ENCODE peak calls at places on chromosomes 1 and 21, in ten cellular contexts. I is left lung, H is WERI-Rb-1, B is ovary, F is neural progenitor cell, S is B cell, Q is HCT116, N is AG10803, V is sigmoid colon, W is left ventricle myocardium inferior. L is an unnamed sample.

GRCh38 chr1:200483491-200484143 is 73.8 kb upstream of the ZNF281 start:
- DNase-seq in I (peak), H (peak), B (no peak), F (peak), S (no peak), Q (peak), N (peak), V (no peak), W (no peak), L (peak)

GRCh38 chr1:225509770-225510169 is 81.9 kb upstream of the LBR start:
- DNase-seq in I (no peak), H (no peak), B (no peak), F (no peak), S (no peak), Q (peak), N (no peak), V (no peak), W (no peak), L (peak)

GRCh38 chr1:3629561-3630160 is 4.8 kb downstream of the TPRG1L start:
- DNase-seq in I (no peak), H (no peak), B (no peak), F (no peak), S (no peak), Q (no peak), N (no peak), V (no peak), W (no peak), L (no peak)

GRCh38 chr1:170807432-170807831 is 127.9 kb upstream of the MROH9 start:
- DNase-seq in I (no peak), H (no peak), B (no peak), F (no peak), S (no peak), Q (peak), N (peak), V (no peak), W (no peak), L (peak)

GRCh38 chr1:240092301-240093119 is 827 bp downstream of the FMN2 start:
- DNase-seq in I (no peak), H (peak), B (peak), F (peak), S (no peak), Q (no peak), N (peak), V (peak), W (no peak), L (peak)

GRCh38 chr1:205800973-205801703 is 11.9 kb downstream of the SLC41A1 start:
- DNase-seq in I (no peak), H (no peak), B (no peak), F (no peak), S (no peak), Q (no peak), N (no peak), V (no peak), W (no peak), L (no peak)

GRCh38 chr1:10509823-10510509 is 35.2 kb downstream of the PEX14 start:
- DNase-seq in I (no peak), H (no peak), B (no peak), F (no peak), S (no peak), Q (no peak), N (no peak), V (no peak), W (no peak), L (no peak)

GRCh38 chr1:221031890-221032222 is 152.6 kb downstream of the HLX start:
- DNase-seq in I (no peak), H (no peak), B (no peak), F (no peak), S (no peak), Q (no peak), N (no peak), V (no peak), W (no peak), L (no peak)

GRCh38 chr1:111841189-111841588 is 85.5 kb downstream of the DDX20 start:
- DNase-seq in I (no peak), H (no peak), B (no peak), F (no peak), S (no peak), Q (no peak), N (no peak), V (no peak), W (no peak), L (no peak)

GRCh38 chr1:42146127-42146915 is 6.9 kb upstream of the GUCA2B start:
- DNase-seq in I (no peak), H (no peak), B (no peak), F (no peak), S (no peak), Q (no peak), N (peak), V (peak), W (no peak), L (no peak)

GRCh38 chr1:193709607-193710006 is 523.2 kb upstream of the B3GALT2 start:
- DNase-seq in I (no peak), H (no peak), B (no peak), F (no peak), S (no peak), Q (no peak), N (no peak), V (no peak), W (no peak), L (peak)

GRCh38 chr1:40944841-40945430 is 34.6 kb upstream of the CTPS1 start:
- DNase-seq in I (no peak), H (no peak), B (no peak), F (no peak), S (no peak), Q (no peak), N (no peak), V (peak), W (no peak), L (peak)

GRCh38 chr1:4961935-4962645 is 307.7 kb downstream of the AJAP1 start:
- DNase-seq in I (no peak), H (no peak), B (no peak), F (no peak), S (no peak), Q (no peak), N (no peak), V (no peak), W (no peak), L (no peak)

GRCh38 chr1:184945678-184946412 is 28.5 kb downstream of the NIBAN1 start:
- DNase-seq in I (no peak), H (no peak), B (no peak), F (no peak), S (peak), Q (no peak), N (peak), V (no peak), W (no peak), L (peak)

GRCh38 chr1:72357411-72357810 is 75.1 kb upstream of the NEGR1 start:
- DNase-seq in I (no peak), H (no peak), B (no peak), F (no peak), S (no peak), Q (no peak), N (peak), V (no peak), W (no peak), L (peak)

GRCh38 chr1:54804471-54805132 is 3.5 kb upstream of the TTC22 start:
- DNase-seq in I (peak), H (no peak), B (no peak), F (no peak), S (no peak), Q (no peak), N (no peak), V (peak), W (no peak), L (no peak)

GRCh38 chr1:193321242-193321842 is 134.9 kb upstream of the B3GALT2 start:
- DNase-seq in I (no peak), H (no peak), B (no peak), F (no peak), S (no peak), Q (no peak), N (peak), V (no peak), W (no peak), L (no peak)

GRCh38 chr1:215911406-215911968 is 344.4 kb downstream of the KCTD3 start:
- DNase-seq in I (no peak), H (no peak), B (no peak), F (no peak), S (no peak), Q (no peak), N (peak), V (no peak), W (no peak), L (peak)

GRCh38 chr1:23167353-23168078 is 1.1 kb downstream of the LUZP1 start:
- DNase-seq in I (peak), H (peak), B (peak), F (peak), S (peak), Q (no peak), N (peak), V (peak), W (peak), L (peak)

GRCh38 chr1:63731117-63732043 is 42.4 kb upstream of the ROR1 start:
- DNase-seq in I (no peak), H (no peak), B (no peak), F (no peak), S (no peak), Q (peak), N (peak), V (no peak), W (no peak), L (peak)

GRCh38 chr1:145706282-145706681 is 886 bp downstream of the PDZK1 start:
- DNase-seq in I (no peak), H (no peak), B (no peak), F (no peak), S (no peak), Q (peak), N (peak), V (no peak), W (no peak), L (peak)

GRCh38 chr1:95888877-95889799 is 655.1 kb downstream of the RWDD3 start:
- DNase-seq in I (no peak), H (no peak), B (no peak), F (peak), S (no peak), Q (no peak), N (no peak), V (no peak), W (no peak), L (no peak)

GRCh38 chr1:38140025-38140487 is 93.5 kb upstream of the POU3F1 start:
- DNase-seq in I (no peak), H (no peak), B (no peak), F (peak), S (no peak), Q (no peak), N (no peak), V (no peak), W (no peak), L (no peak)

GRCh38 chr1:87902830-87903614 is 574.3 kb downstream of the LMO4 start:
- DNase-seq in I (peak), H (peak), B (no peak), F (peak), S (peak), Q (no peak), N (peak), V (peak), W (no peak), L (no peak)

GRCh38 chr21:36657999-36658398 is 40.9 kb upstream of the SIM2 start:
- DNase-seq in I (no peak), H (no peak), B (no peak), F (no peak), S (no peak), Q (no peak), N (no peak), V (no peak), W (no peak), L (no peak)

GRCh38 chr1:82901118-82901517 is 1097.8 kb downstream of the TTLL7 start:
- DNase-seq in I (no peak), H (no peak), B (no peak), F (no peak), S (no peak), Q (no peak), N (no peak), V (no peak), W (no peak), L (no peak)

GRCh38 chr21:34306246-34306645 is 57.6 kb upstream of the KCNE2 start:
- DNase-seq in I (no peak), H (no peak), B (no peak), F (no peak), S (no peak), Q (no peak), N (no peak), V (no peak), W (no peak), L (no peak)

GRCh38 chr1:17717595-17717994 is 37.5 kb upstream of the ACTL8 start:
- DNase-seq in I (no peak), H (no peak), B (no peak), F (no peak), S (no peak), Q (no peak), N (no peak), V (no peak), W (no peak), L (no peak)

GRCh38 chr1:8334106-8334851 is 16.4 kb downstream of the SLC45A1 start:
- DNase-seq in I (no peak), H (no peak), B (no peak), F (no peak), S (no peak), Q (no peak), N (no peak), V (no peak), W (no peak), L (no peak)

GRCh38 chr1:9149837-9150581 is 21.1 kb upstream of the GPR157 start:
- DNase-seq in I (peak), H (no peak), B (no peak), F (no peak), S (no peak), Q (no peak), N (peak), V (no peak), W (peak), L (no peak)

GRCh38 chr1:170707959-170708666 is 44.2 kb downstream of the PRRX1 start:
- DNase-seq in I (no peak), H (no peak), B (no peak), F (no peak), S (no peak), Q (peak), N (peak), V (no peak), W (no peak), L (peak)

GRCh38 chr1:202122639-202123335 is at the start of gene GPR37L1:
- DNase-seq in I (peak), H (peak), B (peak), F (peak), S (no peak), Q (no peak), N (no peak), V (no peak), W (no peak), L (peak)

GRCh38 chr1:30284728-30285460 is 438.5 kb downstream of the MATN1 start:
- DNase-seq in I (no peak), H (no peak), B (no peak), F (no peak), S (no peak), Q (no peak), N (no peak), V (no peak), W (no peak), L (no peak)

GRCh38 chr1:20426923-20427322 is 59.1 kb downstream of the CAMK2N1 start:
- DNase-seq in I (no peak), H (no peak), B (no peak), F (no peak), S (no peak), Q (no peak), N (peak), V (no peak), W (no peak), L (peak)

GRCh38 chr21:16605588-16605987 is 875.8 kb downstream of the USP25 start:
- DNase-seq in I (no peak), H (no peak), B (no peak), F (no peak), S (no peak), Q (no peak), N (no peak), V (no peak), W (no peak), L (no peak)

DNA sequence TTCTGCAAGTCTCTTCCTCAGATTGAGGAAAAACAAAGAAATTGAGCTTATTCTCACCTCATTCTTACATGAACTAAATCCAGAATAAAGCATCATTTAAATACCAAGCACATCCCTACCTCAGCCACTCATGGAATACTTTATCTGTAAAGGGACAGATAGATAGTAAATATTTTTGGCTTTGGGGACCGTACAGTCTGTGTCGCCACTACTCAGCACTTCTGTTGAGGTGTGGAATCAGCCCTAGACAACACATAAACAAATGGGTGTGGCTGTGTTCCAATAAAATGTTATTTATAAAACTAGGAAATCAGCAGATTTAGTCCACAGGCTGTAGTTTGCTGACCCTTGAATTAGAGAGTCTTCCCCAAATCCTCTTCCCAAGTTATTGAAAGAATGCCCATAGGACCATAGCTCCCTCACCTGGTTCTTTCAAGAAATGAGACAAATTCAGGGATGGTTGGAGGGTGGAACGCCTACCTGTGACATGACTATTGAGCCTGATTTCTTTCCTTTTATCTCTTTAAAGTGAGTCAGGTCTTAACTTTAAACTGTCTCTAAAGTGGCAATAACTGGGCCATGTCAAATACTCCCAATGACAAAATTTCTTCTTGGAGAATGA is 878.5 kb downstream of the USP25 start:
- DNase-seq in I (no peak), H (no peak), B (no peak), F (peak), S (no peak), Q (no peak), N (no peak), V (no peak), W (no peak), L (peak)
- TF ChIP-seq CTCF in I (no peak), H (no peak), B (no peak), F (peak), S (no peak), Q (no peak), N (peak), V (no peak), W (peak), L (peak)

DNA sequence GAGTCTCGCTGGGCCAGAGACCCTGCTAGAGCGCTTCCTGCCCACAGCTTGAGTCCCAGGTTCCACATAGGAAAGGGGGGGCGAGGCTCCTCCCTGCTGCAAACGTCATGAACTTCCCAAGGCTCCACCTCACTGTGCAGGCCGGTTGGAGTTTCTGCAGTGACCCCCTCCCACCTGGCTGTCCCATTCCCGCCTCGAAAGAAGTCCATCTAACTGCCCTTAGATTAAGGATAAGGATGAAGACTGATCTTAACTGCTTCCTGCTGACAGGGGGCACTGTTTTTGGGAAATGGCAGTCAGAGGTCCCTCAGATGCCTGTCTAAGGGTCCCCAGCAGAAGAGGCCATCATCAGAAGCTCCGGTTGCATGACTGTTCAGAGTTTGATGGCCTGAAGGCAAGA is 62.7 kb downstream of the STUM start:
- DNase-seq in I (no peak), H (no peak), B (no peak), F (no peak), S (no peak), Q (no peak), N (no peak), V (peak), W (no peak), L (no peak)
- TF ChIP-seq CTCF in I (no peak), H (no peak), B (no peak), F (no peak), S (no peak), Q (no peak), N (no peak), V (no peak), W (no peak), L (no peak)

GRCh38 chr1:181497870-181498269 is 14.6 kb downstream of the CACNA1E start:
- DNase-seq in I (no peak), H (no peak), B (no peak), F (no peak), S (no peak), Q (no peak), N (no peak), V (no peak), W (no peak), L (no peak)
- TF ChIP-seq CTCF in I (no peak), H (no peak), B (no peak), F (no peak), S (no peak), Q (peak), N (no peak), V (no peak), W (no peak), L (no peak)

GRCh38 chr1:99737016-99737415 is 29.4 kb downstream of the FRRS1 start:
- DNase-seq in I (no peak), H (peak), B (no peak), F (peak), S (no peak), Q (peak), N (peak), V (no peak), W (no peak), L (peak)
- TF ChIP-seq CTCF in I (no peak), H (peak), B (no peak), F (peak), S (no peak), Q (peak), N (peak), V (no peak), W (peak), L (no peak)

GRCh38 chr1:50970927-50971582 is 1.0 kb downstream of the CDKN2C start:
- DNase-seq in I (no peak), H (no peak), B (no peak), F (no peak), S (no peak), Q (no peak), N (no peak), V (no peak), W (no peak), L (no peak)

GRCh38 chr1:50970508-50970885 is 452 bp downstream of the CDKN2C start:
- DNase-seq in I (no peak), H (no peak), B (no peak), F (no peak), S (no peak), Q (no peak), N (no peak), V (no peak), W (no peak), L (no peak)

GRCh38 chr1:50968884-50969610 is 998 bp upstream of the CDKN2C start:
- DNase-seq in I (peak), H (peak), B (peak), F (peak), S (peak), Q (no peak), N (peak), V (peak), W (peak), L (no peak)

GRCh38 chr1:50968021-50968883 is 1.8 kb upstream of the CDKN2C start:
- DNase-seq in I (peak), H (peak), B (peak), F (peak), S (peak), Q (peak), N (peak), V (peak), W (peak), L (peak)

GRCh38 chr1:50969611-50970507 is at the start of gene CDKN2C:
- DNase-seq in I (peak), H (peak), B (peak), F (peak), S (peak), Q (no peak), N (peak), V (peak), W (peak), L (peak)
- TF ChIP-seq CTCF in I (no peak), H (peak), B (no peak), F (no peak), S (no peak), Q (no peak), N (peak), V (no peak), W (no peak), L (no peak)

GRCh38 chr1:25804244-25804963 is 4.4 kb downstream of the SELENON start:
- DNase-seq in I (no peak), H (no peak), B (no peak), F (peak), S (no peak), Q (no peak), N (no peak), V (no peak), W (peak), L (peak)
- TF ChIP-seq CTCF in I (no peak), H (no peak), B (no peak), F (no peak), S (no peak), Q (no peak), N (no peak), V (no peak), W (no peak), L (no peak)

L was measured in MCF 10A.